ENCODE peak calls at places on chromosomes 16 and 17, in ten cellular contexts. K is RWPE1, A is HL-60, D is dorsolateral prefrontal cortex, C is osteocyte, Q is right lobe of liver, H is PC-9, G is AG09319, Z is transverse colon, B is tibial artery. N is an unnamed sample.

GRCh38 chr17:67270411-67270810 is 25.4 kb upstream of the HELZ start:
- DNase-seq in K (no peak), A (no peak), D (no peak), C (no peak), Q (no peak), H (no peak), G (no peak), Z (no peak), B (no peak), N (no peak)

GRCh38 chr16:87034317-87034716 is 282.9 kb downstream of the C16orf95 start:
- DNase-seq in K (no peak), A (no peak), D (no peak), C (no peak), Q (no peak), H (no peak), G (no peak), Z (no peak), B (no peak), N (no peak)

GRCh38 chr16:19363741-19364140 is 53.9 kb upstream of the TMC5 start:
- DNase-seq in K (no peak), A (no peak), D (peak), C (no peak), Q (no peak), H (no peak), G (no peak), Z (no peak), B (no peak), N (no peak)

GRCh38 chr17:58333396-58334207 is 5.0 kb upstream of the TSPOAP1 start:
- DNase-seq in K (no peak), A (peak), D (no peak), C (no peak), Q (no peak), H (no peak), G (no peak), Z (no peak), B (no peak), N (peak)

GRCh38 chr16:88741368-88741767 is 35.1 kb downstream of the CTU2 start:
- DNase-seq in K (no peak), A (no peak), D (no peak), C (no peak), Q (no peak), H (no peak), G (no peak), Z (no peak), B (no peak), N (no peak)

GRCh38 chr16:57155702-57156350 is 30.0 kb downstream of the PSME3IP1 start:
- DNase-seq in K (no peak), A (no peak), D (no peak), C (no peak), Q (no peak), H (no peak), G (no peak), Z (no peak), B (no peak), N (no peak)

GRCh38 chr16:4316732-4317461 is 1.0 kb downstream of the GLIS2 start:
- DNase-seq in K (no peak), A (no peak), D (no peak), C (peak), Q (peak), H (peak), G (no peak), Z (peak), B (peak), N (no peak)

GRCh38 chr16:3748307-3748706 is 31.0 kb upstream of the TRAP1 start:
- DNase-seq in K (no peak), A (no peak), D (no peak), C (no peak), Q (no peak), H (no peak), G (no peak), Z (no peak), B (no peak), N (no peak)

GRCh38 chr17:35981908-35982330 is 622 bp upstream of the CCL16 start:
- DNase-seq in K (no peak), A (no peak), D (no peak), C (peak), Q (peak), H (no peak), G (no peak), Z (peak), B (no peak), N (no peak)

GRCh38 chr16:67177743-67178699 is 5.7 kb downstream of the MATCAP1 start:
- DNase-seq in K (peak), A (peak), D (peak), C (no peak), Q (peak), H (peak), G (no peak), Z (peak), B (peak), N (no peak)

GRCh38 chr17:48961516-48962233 is 6.7 kb downstream of the GIP start:
- DNase-seq in K (peak), A (no peak), D (no peak), C (no peak), Q (no peak), H (peak), G (no peak), Z (no peak), B (no peak), N (no peak)

GRCh38 chr16:57630931-57631845 is 2.8 kb downstream of the ADGRG1 start:
- DNase-seq in K (no peak), A (no peak), D (peak), C (no peak), Q (no peak), H (no peak), G (no peak), Z (no peak), B (no peak), N (no peak)

GRCh38 chr17:59160203-59161025 is 4.9 kb downstream of the PRR11 start:
- DNase-seq in K (no peak), A (no peak), D (no peak), C (no peak), Q (no peak), H (no peak), G (no peak), Z (no peak), B (no peak), N (no peak)

GRCh38 chr16:29012913-29013641 is 28.2 kb downstream of the LAT start:
- DNase-seq in K (no peak), A (peak), D (no peak), C (no peak), Q (no peak), H (no peak), G (no peak), Z (no peak), B (no peak), N (no peak)

GRCh38 chr16:17416461-17417221 is 54.1 kb downstream of the XYLT1 start:
- DNase-seq in K (no peak), A (peak), D (peak), C (no peak), Q (no peak), H (no peak), G (no peak), Z (peak), B (peak), N (peak)

GRCh38 chr17:8122391-8122922 is 1.4 kb downstream of the HES7 start:
- DNase-seq in K (no peak), A (no peak), D (no peak), C (no peak), Q (no peak), H (no peak), G (no peak), Z (no peak), B (no peak), N (no peak)

GRCh38 chr16:49493836-49494235 is 120.2 kb downstream of the C16orf78 start:
- DNase-seq in K (no peak), A (no peak), D (no peak), C (no peak), Q (no peak), H (no peak), G (no peak), Z (no peak), B (peak), N (no peak)

GRCh38 chr17:63151981-63152523 is 186.0 kb downstream of the TANC2 start:
- DNase-seq in K (no peak), A (no peak), D (no peak), C (no peak), Q (no peak), H (no peak), G (peak), Z (no peak), B (no peak), N (no peak)

GRCh38 chr17:83171661-83172060 is 92.3 kb downstream of the METRNL start:
- DNase-seq in K (peak), A (no peak), D (no peak), C (peak), Q (no peak), H (no peak), G (no peak), Z (no peak), B (no peak), N (peak)

DNA sequence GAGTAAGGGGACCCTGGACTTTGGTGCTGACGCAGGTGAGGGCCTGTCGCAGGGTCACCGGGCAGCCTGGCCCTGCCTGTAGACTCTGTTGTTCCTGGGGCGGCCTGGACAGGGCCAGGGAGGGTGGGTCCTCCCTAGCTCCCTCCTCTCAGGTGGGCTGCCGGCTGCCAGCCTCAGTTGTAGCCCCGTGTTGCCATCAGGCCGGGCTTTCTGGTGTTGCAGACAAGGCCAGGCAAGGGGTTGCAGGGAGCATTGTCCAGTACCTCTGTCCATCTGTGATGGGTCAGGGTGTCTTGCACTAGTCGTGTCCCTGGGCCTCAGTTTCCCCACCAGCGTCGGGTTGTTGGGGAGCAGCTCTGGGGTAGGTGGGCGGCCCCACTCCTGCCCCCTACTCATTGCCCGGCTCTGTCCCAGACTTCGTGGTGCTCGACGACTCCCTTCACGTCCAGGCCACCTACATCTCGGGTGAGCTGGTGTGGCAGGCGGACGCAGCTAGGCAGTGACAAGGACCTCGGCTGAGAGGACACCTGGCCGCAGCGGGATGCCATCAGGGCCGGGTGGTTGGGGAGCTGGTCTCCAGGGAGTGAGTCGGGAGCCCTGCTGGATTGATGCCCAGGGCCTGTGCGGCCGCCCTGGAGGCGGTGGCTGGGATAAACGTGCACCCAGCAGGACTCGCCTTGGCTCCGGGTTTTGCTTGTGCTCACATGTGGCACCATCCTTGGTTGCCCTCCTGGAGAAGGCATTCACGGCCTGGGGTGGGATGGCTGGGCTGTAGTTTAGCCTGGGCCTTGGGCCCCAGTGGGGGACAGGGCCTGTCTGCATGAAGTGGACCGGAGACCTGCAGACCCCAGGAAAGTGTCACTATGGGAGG is 1.9 kb downstream of the CEMP1 start:
- DNase-seq in K (no peak), A (no peak), D (no peak), C (no peak), Q (peak), H (no peak), G (no peak), Z (no peak), B (no peak), N (no peak)
- TF ChIP-seq CTCF in K (no peak), A (no peak), D (no peak), C (no peak), Q (peak), H (no peak), G (no peak), Z (no peak), B (no peak), N (no peak)

DNA sequence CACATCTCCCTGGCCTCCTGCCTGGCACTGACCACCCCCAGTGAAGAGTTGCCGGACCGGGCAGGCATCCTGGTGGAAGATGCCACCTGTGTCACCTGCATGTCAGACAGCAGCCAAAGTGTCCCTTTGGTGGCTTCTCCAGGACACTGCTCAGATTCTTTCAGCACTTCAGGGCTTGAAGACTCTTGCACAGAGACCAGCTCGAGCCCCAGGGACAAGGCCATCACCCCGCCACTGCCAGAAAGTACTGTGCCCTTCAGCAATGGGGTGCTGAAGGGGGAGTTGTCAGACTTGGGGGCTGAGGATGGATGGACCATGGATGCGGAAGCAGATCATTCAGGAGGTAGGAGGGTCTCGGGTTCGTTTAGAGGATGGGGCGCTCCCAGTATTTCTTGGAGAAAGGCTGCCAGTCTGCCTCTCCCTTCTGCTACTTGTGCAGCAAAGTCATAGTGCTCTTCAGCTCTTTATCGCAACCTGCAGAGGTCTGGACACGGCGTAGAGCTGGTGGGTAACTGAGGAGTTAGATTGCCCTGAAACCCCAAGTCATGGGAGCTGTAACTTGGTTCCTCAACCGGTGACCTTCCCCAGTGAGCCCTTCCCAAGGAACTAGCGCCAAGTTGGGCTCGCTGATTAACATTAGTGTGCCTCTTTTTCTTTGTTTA is 21.9 kb downstream of the AKAP1 start:
- DNase-seq in K (no peak), A (no peak), D (no peak), C (no peak), Q (no peak), H (no peak), G (no peak), Z (no peak), B (no peak), N (no peak)
- TF ChIP-seq CTCF in K (no peak), A (no peak), D (no peak), C (no peak), Q (no peak), H (no peak), G (no peak), Z (peak), B (no peak), N (no peak)

GRCh38 chr17:55772086-55772485 is 21.2 kb downstream of the PCTP start:
- DNase-seq in K (no peak), A (no peak), D (no peak), C (no peak), Q (no peak), H (no peak), G (no peak), Z (no peak), B (no peak), N (no peak)
- TF ChIP-seq CTCF in K (no peak), A (no peak), D (no peak), C (no peak), Q (no peak), H (no peak), G (no peak), Z (no peak), B (no peak), N (no peak)

DNA sequence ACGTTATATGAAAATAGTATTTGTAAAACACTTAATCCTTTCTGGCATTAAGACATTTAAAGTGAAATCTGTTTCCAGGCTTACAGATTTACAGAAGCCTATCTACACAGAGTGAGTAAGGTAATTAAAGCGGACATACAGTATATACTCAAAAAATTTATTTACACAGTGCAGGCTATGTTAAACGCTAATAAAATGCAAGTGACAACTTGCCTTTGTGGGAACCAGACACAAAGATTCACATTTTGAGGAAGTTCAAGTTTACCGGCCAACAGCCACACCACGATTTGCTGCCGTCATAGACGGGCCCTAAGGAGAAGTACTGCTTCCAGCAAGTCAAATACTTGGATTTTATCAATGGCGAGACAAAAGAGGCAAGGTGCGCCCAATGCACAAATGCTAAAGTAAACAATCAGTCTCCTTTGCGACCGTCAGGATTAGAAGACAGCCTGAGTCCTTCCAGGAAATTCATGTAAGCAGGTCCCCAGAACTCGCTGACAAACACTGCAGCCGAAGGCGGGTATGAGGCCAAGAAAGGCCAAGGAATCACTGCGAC is 799 bp downstream of the VPS35 start:
- DNase-seq in K (no peak), A (peak), D (peak), C (no peak), Q (peak), H (no peak), G (no peak), Z (peak), B (peak), N (peak)
- TF ChIP-seq CTCF in K (no peak), A (no peak), D (no peak), C (no peak), Q (no peak), H (peak), G (no peak), Z (peak), B (no peak), N (no peak)

GRCh38 chr16:72995151-72995881 is 52.6 kb downstream of the ZFHX3 start:
- DNase-seq in K (no peak), A (peak), D (no peak), C (no peak), Q (no peak), H (no peak), G (no peak), Z (peak), B (peak), N (peak)
- TF ChIP-seq CTCF in K (no peak), A (peak), D (peak), C (peak), Q (no peak), H (peak), G (peak), Z (peak), B (peak), N (peak)

GRCh38 chr17:78963378-78963777 is 16.3 kb downstream of the LGALS3BP start:
- DNase-seq in K (no peak), A (no peak), D (no peak), C (no peak), Q (no peak), H (no peak), G (no peak), Z (no peak), B (no peak), N (no peak)

GRCh38 chr17:78959803-78960202 is 19.9 kb downstream of the LGALS3BP start:
- DNase-seq in K (no peak), A (no peak), D (no peak), C (no peak), Q (no peak), H (no peak), G (no peak), Z (no peak), B (no peak), N (no peak)

GRCh38 chr17:78961571-78961970 is 18.2 kb downstream of the LGALS3BP start:
- DNase-seq in K (no peak), A (no peak), D (no peak), C (no peak), Q (no peak), H (no peak), G (no peak), Z (no peak), B (no peak), N (no peak)

GRCh38 chr17:78960945-78961344 is 18.8 kb downstream of the LGALS3BP start:
- DNase-seq in K (no peak), A (peak), D (no peak), C (no peak), Q (no peak), H (no peak), G (no peak), Z (peak), B (no peak), N (no peak)

DNA sequence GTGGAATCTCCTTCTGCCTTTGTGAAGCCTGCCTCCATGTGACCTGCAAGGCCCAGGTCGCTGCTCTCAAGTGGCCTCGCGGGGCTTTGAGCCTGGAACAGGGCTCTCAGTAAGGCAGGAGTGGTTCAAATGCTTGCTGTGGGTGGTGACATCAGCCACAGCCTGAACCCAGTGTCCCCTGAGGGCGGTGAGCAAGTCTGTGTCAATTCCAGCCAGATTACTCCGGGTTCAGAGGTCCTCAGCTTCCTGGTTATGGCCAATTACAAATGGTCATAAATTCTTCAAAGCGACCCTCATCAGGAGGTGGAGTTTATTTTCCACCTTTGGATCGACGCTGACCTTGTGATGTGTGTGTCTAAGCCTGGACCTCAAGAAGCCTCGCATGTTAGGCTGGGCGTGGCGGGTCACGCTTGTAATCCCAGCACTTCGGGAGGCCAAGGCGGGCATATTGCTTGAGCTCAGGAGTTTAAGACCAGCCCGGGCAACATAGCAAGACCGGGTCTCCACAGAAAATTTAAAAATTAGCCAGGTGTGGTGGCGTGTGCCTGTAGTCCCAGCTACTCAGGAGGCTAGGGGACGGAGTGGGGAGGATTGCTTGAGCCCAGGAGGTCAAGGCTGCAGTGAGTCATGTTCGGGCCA is 17.3 kb downstream of the LGALS3BP start:
- DNase-seq in K (no peak), A (no peak), D (no peak), C (no peak), Q (no peak), H (peak), G (no peak), Z (peak), B (no peak), N (no peak)
- TF ChIP-seq CTCF in K (no peak), A (no peak), D (no peak), C (no peak), Q (no peak), H (no peak), G (no peak), Z (no peak), B (no peak), N (no peak)

DNA sequence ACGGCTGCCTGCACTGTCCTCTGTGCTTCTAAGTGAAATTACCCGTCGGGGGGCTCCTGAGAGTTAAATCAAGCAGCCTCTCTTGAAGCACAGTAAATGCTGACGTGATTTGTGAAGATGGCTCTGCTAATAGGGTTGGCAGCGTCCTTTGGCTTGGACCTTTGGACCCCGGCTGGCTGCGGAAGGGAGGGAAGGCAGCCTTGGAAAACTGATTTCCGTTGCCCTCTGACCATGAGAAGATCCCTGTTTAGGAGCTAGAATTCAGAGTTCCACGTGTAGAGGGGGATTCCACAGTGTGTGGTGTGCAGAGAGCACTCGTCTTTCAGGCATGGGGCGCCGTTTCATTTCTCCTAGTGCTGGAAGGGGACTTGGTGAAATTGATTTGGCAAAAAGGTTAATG is 640.8 kb downstream of the WWOX start:
- DNase-seq in K (no peak), A (no peak), D (no peak), C (no peak), Q (peak), H (no peak), G (no peak), Z (no peak), B (no peak), N (no peak)
- TF ChIP-seq CTCF in K (no peak), A (no peak), D (no peak), C (no peak), Q (no peak), H (no peak), G (no peak), Z (no peak), B (no peak), N (no peak)

GRCh38 chr17:79203016-79203415 is 128.4 kb downstream of the ENGASE start:
- DNase-seq in K (no peak), A (no peak), D (no peak), C (no peak), Q (no peak), H (no peak), G (no peak), Z (no peak), B (no peak), N (no peak)
- TF ChIP-seq CTCF in K (no peak), A (no peak), D (no peak), C (no peak), Q (no peak), H (no peak), G (no peak), Z (no peak), B (no peak), N (no peak)